ENCODE peak calls at places on chromosomes 5 and 9, in nine cellular contexts. One of them, this sample, is unnamed.

GRCh38 chr9:121968056-121968455 is 125.1 kb downstream of the TTLL11 start:
- DNase-seq in MV-4-11: no peak
- DNase-seq in left kidney: no peak
- DNase-seq in frontal cortex: no peak
- DNase-seq in NCI-H1105: no peak
- DNase-seq in HTR-8/SVneo: no peak
- DNase-seq in mesendoderm: no peak
- DNase-seq in AG09309: no peak
- DNase-seq in RWPE2: no peak
- DNase-seq in this sample: no peak

GRCh38 chr9:27019589-27019988 is 14.1 kb upstream of the LRRC19 start:
- DNase-seq in MV-4-11: no peak
- DNase-seq in left kidney: no peak
- DNase-seq in frontal cortex: no peak
- DNase-seq in NCI-H1105: no peak
- DNase-seq in HTR-8/SVneo: no peak
- DNase-seq in mesendoderm: no peak
- DNase-seq in AG09309: no peak
- DNase-seq in RWPE2: no peak
- DNase-seq in this sample: peak

GRCh38 chr5:79236364-79236969 is 536 bp downstream of the JMY start:
- DNase-seq in MV-4-11: no peak
- DNase-seq in left kidney: peak
- DNase-seq in frontal cortex: peak
- DNase-seq in NCI-H1105: peak
- DNase-seq in HTR-8/SVneo: no peak
- DNase-seq in mesendoderm: peak
- DNase-seq in AG09309: no peak
- DNase-seq in RWPE2: no peak
- DNase-seq in this sample: peak

GRCh38 chr5:154430466-154430865 is 15.3 kb upstream of the SAP30L start:
- DNase-seq in MV-4-11: no peak
- DNase-seq in left kidney: no peak
- DNase-seq in frontal cortex: no peak
- DNase-seq in NCI-H1105: no peak
- DNase-seq in HTR-8/SVneo: no peak
- DNase-seq in mesendoderm: no peak
- DNase-seq in AG09309: no peak
- DNase-seq in RWPE2: no peak
- DNase-seq in this sample: no peak

GRCh38 chr5:62649476-62650113 is 71.0 kb downstream of the LRRC70 start:
- DNase-seq in MV-4-11: peak
- DNase-seq in left kidney: no peak
- DNase-seq in frontal cortex: no peak
- DNase-seq in NCI-H1105: no peak
- DNase-seq in HTR-8/SVneo: no peak
- DNase-seq in mesendoderm: peak
- DNase-seq in AG09309: no peak
- DNase-seq in RWPE2: no peak
- DNase-seq in this sample: no peak

GRCh38 chr5:170307575-170308465 is 10.2 kb upstream of the LCP2 start:
- DNase-seq in MV-4-11: peak
- DNase-seq in left kidney: peak
- DNase-seq in frontal cortex: no peak
- DNase-seq in NCI-H1105: no peak
- DNase-seq in HTR-8/SVneo: no peak
- DNase-seq in mesendoderm: no peak
- DNase-seq in AG09309: no peak
- DNase-seq in RWPE2: no peak
- DNase-seq in this sample: peak

GRCh38 chr5:127746756-127747155 is 43.6 kb downstream of the CCDC192 start:
- DNase-seq in MV-4-11: peak
- DNase-seq in left kidney: peak
- DNase-seq in frontal cortex: no peak
- DNase-seq in NCI-H1105: no peak
- DNase-seq in HTR-8/SVneo: peak
- DNase-seq in mesendoderm: no peak
- DNase-seq in AG09309: no peak
- DNase-seq in RWPE2: no peak
- DNase-seq in this sample: peak

GRCh38 chr5:135511858-135512257 is 23.9 kb downstream of the NEUROG1 start:
- DNase-seq in MV-4-11: no peak
- DNase-seq in left kidney: no peak
- DNase-seq in frontal cortex: no peak
- DNase-seq in NCI-H1105: peak
- DNase-seq in HTR-8/SVneo: no peak
- DNase-seq in mesendoderm: no peak
- DNase-seq in AG09309: no peak
- DNase-seq in RWPE2: no peak
- DNase-seq in this sample: no peak

GRCh38 chr9:116027096-116027495 is 126.5 kb upstream of the PAPPA start:
- DNase-seq in MV-4-11: no peak
- DNase-seq in left kidney: peak
- DNase-seq in frontal cortex: no peak
- DNase-seq in NCI-H1105: no peak
- DNase-seq in HTR-8/SVneo: no peak
- DNase-seq in mesendoderm: peak
- DNase-seq in AG09309: no peak
- DNase-seq in RWPE2: no peak
- DNase-seq in this sample: no peak